ENCODE peak calls at places on chromosomes 6 and 20, in seven cellular contexts. T, R, Z, A, E, F and K are unnamed samples.

GRCh38 chr6:106275692-106276091 is 49.9 kb downstream of the ATG5 start:
- DNase-seq in T (no peak), R (no peak), Z (peak), A (no peak), E (peak), F (no peak), K (no peak)

GRCh38 chr6:3309391-3310050 is 50.8 kb downstream of the PSMG4 start:
- DNase-seq in T (no peak), R (no peak), Z (no peak), A (no peak), E (no peak), F (no peak), K (peak)

GRCh38 chr6:149884215-149884614 is 13.7 kb downstream of the RAET1E start:
- DNase-seq in T (peak), R (no peak), Z (peak), A (peak), E (no peak), F (no peak), K (peak)

GRCh38 chr6:26521485-26522391 is 16.4 kb upstream of the HMGN4 start:
- DNase-seq in T (peak), R (peak), Z (peak), A (peak), E (peak), F (no peak), K (peak)

GRCh38 chr6:133241901-133242760 is 974 bp downstream of the EYA4 start:
- DNase-seq in T (peak), R (peak), Z (peak), A (no peak), E (peak), F (no peak), K (peak)

GRCh38 chr6:159121387-159121955 is 47.7 kb upstream of the FNDC1 start:
- DNase-seq in T (no peak), R (no peak), Z (no peak), A (no peak), E (no peak), F (no peak), K (no peak)

GRCh38 chr6:40486576-40486975 is 100.6 kb downstream of the LRFN2 start:
- DNase-seq in T (no peak), R (no peak), Z (no peak), A (no peak), E (no peak), F (no peak), K (no peak)

GRCh38 chr6:41483943-41484342 is 62.2 kb upstream of the FOXP4 start:
- DNase-seq in T (no peak), R (no peak), Z (no peak), A (no peak), E (no peak), F (no peak), K (no peak)

GRCh38 chr20:11777861-11778570 is 139.7 kb upstream of the BTBD3 start:
- DNase-seq in T (no peak), R (no peak), Z (peak), A (peak), E (peak), F (no peak), K (no peak)

GRCh38 chr20:20395856-20396600 is 28.1 kb downstream of the INSM1 start:
- DNase-seq in T (peak), R (peak), Z (no peak), A (no peak), E (no peak), F (no peak), K (no peak)

GRCh38 chr6:13488015-13488895 is 855 bp upstream of the GFOD1 start:
- DNase-seq in T (peak), R (no peak), Z (peak), A (peak), E (peak), F (no peak), K (peak)

GRCh38 chr6:41736207-41736710 is 851 bp upstream of the TFEB start:
- DNase-seq in T (peak), R (no peak), Z (no peak), A (peak), E (no peak), F (no peak), K (peak)

GRCh38 chr6:14747881-14748520 is 497.9 kb upstream of the JARID2 start:
- DNase-seq in T (no peak), R (no peak), Z (peak), A (peak), E (no peak), F (no peak), K (no peak)

GRCh38 chr20:44496976-44497375 is 21.3 kb downstream of the TTPAL start:
- DNase-seq in T (no peak), R (no peak), Z (peak), A (peak), E (peak), F (peak), K (no peak)

GRCh38 chr6:109139109-109139508 is 43.8 kb downstream of the CEP57L1 start:
- DNase-seq in T (no peak), R (no peak), Z (peak), A (peak), E (no peak), F (no peak), K (no peak)

GRCh38 chr6:148059869-148060268 is 282.8 kb upstream of the SASH1 start:
- DNase-seq in T (no peak), R (no peak), Z (no peak), A (no peak), E (no peak), F (no peak), K (no peak)

GRCh38 chr6:157867981-157868380 is 44.9 kb downstream of the SNX9 start:
- DNase-seq in T (no peak), R (no peak), Z (no peak), A (no peak), E (no peak), F (no peak), K (no peak)

GRCh38 chr6:6713660-6714446 is 125.3 kb downstream of the LY86 start:
- DNase-seq in T (no peak), R (no peak), Z (peak), A (no peak), E (peak), F (no peak), K (no peak)
- H2BK5ac ChIP-seq in T (no peak), R (no peak), Z (no peak), A (no peak), E (no peak), F (peak), K (no peak)

GRCh38 chr6:20541387-20541786 is 7.1 kb downstream of the CDKAL1 start:
- DNase-seq in T (no peak), R (no peak), Z (no peak), A (no peak), E (no peak), F (no peak), K (no peak)
- H2BK5ac ChIP-seq in T (no peak), R (no peak), Z (no peak), A (no peak), E (no peak), F (no peak), K (no peak)

GRCh38 chr20:63414720-63415417 is 53.7 kb upstream of the CHRNA4 start:
- DNase-seq in T (no peak), R (no peak), Z (no peak), A (no peak), E (no peak), F (no peak), K (no peak)
- H2BK5ac ChIP-seq in T (no peak), R (no peak), Z (no peak), A (no peak), E (no peak), F (no peak), K (no peak)

GRCh38 chr20:2242678-2243077 is 53.1 kb upstream of the TGM3 start:
- DNase-seq in T (no peak), R (no peak), Z (no peak), A (no peak), E (no peak), F (no peak), K (no peak)

GRCh38 chr20:2244523-2244922 is 51.3 kb upstream of the TGM3 start:
- DNase-seq in T (no peak), R (no peak), Z (no peak), A (no peak), E (no peak), F (no peak), K (no peak)

GRCh38 chr20:2244993-2245392 is 50.8 kb upstream of the TGM3 start:
- DNase-seq in T (peak), R (no peak), Z (no peak), A (no peak), E (no peak), F (no peak), K (no peak)

GRCh38 chr20:2246081-2246491 is 49.7 kb upstream of the TGM3 start:
- DNase-seq in T (peak), R (peak), Z (no peak), A (no peak), E (no peak), F (no peak), K (peak)

DNA sequence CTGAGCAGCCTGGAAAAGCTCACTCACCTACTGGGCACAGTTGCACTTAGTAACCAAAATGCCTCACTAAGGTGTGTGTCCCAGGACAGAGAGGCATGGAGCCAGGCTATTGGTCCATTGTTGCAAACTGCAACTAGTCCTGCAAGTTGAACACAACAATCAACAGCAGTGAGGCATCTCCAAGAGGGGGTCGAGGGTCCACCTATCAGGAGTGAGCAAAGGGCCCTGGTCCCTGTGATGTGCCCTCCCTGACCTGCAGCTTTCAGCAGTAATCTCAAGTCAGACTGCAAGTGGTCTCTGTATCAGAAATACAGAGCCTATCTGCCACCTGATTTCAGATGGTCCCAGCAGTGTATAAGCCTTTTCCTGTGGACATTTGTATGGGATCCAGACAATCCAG is 50.2 kb upstream of the TGM3 start:
- DNase-seq in T (no peak), R (no peak), Z (no peak), A (no peak), E (no peak), F (no peak), K (no peak)
- H2BK5ac ChIP-seq in T (no peak), R (no peak), Z (no peak), A (no peak), E (no peak), F (no peak), K (no peak)